ENCODE peak calls at places on chromosomes 7 and 10, in eight cellular contexts. E, Q, A, I, N, M, W and X are unnamed samples.

GRCh38 chr7:12518920-12519681 is 51.4 kb upstream of the SCIN start:
- DNase-seq in E (peak), I (no peak), A (peak), N (no peak), W (no peak), M (peak), Q (peak), X (no peak)

GRCh38 chr10:35416628-35417625 is 80.6 kb downstream of the CCNY start:
- DNase-seq in I (no peak), E (no peak), M (no peak), N (no peak), A (no peak), W (peak), Q (peak), X (no peak)

GRCh38 chr7:133904766-133905165 is 222.4 kb upstream of the LRGUK start:
- DNase-seq in Q (peak), A (no peak), N (no peak), E (no peak), W (no peak), M (peak), I (no peak), X (no peak)

GRCh38 chr7:44100458-44101303 is 3.5 kb upstream of the AEBP1 start:
- DNase-seq in E (peak), A (no peak), Q (no peak), M (no peak), I (peak), N (no peak), W (peak), X (no peak)

GRCh38 chr7:23273141-23273599 is 26.0 kb upstream of the MALSU1 start:
- DNase-seq in A (peak), N (peak), I (peak), M (peak), E (peak), Q (peak), W (peak), X (peak)

GRCh38 chr10:43341450-43341849 is 30.0 kb upstream of the FXYD4 start:
- DNase-seq in I (no peak), Q (no peak), W (no peak), N (no peak), E (no peak), M (no peak), A (no peak), X (no peak)

GRCh38 chr10:22984066-22984465 is 56.2 kb downstream of the ARMC3 start:
- DNase-seq in A (no peak), Q (no peak), E (no peak), M (no peak), W (no peak), N (no peak), I (no peak), X (no peak)

GRCh38 chr7:155973451-155973997 is 161.3 kb upstream of the SHH start:
- DNase-seq in I (no peak), Q (no peak), M (no peak), W (no peak), N (no peak), E (no peak), A (no peak), X (no peak)